ENCODE peak calls at places on chromosome 17, in seven cellular contexts. One of them, this sample, is unnamed.

GRCh38 chr17:78374189-78374588 is 4.3 kb upstream of the PGS1 start:
- DNase-seq in PC-3: peak
- DNase-seq in mesenchymal stem cell: no peak
- DNase-seq in skeletal muscle cell: no peak
- DNase-seq in astrocyte of the spinal cord: no peak
- DNase-seq in neuronal stem cell: no peak
- DNase-seq in kidney epithelial cell: no peak
- DNase-seq in this sample: no peak

GRCh38 chr17:57097832-57098421 is 12.9 kb downstream of the AKAP1 start:
- DNase-seq in PC-3: peak
- DNase-seq in mesenchymal stem cell: peak
- DNase-seq in skeletal muscle cell: peak
- DNase-seq in astrocyte of the spinal cord: peak
- DNase-seq in neuronal stem cell: no peak
- DNase-seq in kidney epithelial cell: no peak
- DNase-seq in this sample: no peak

GRCh38 chr17:68182940-68183551 is 64.8 kb upstream of the AMZ2 start:
- DNase-seq in PC-3: peak
- DNase-seq in mesenchymal stem cell: no peak
- DNase-seq in skeletal muscle cell: no peak
- DNase-seq in astrocyte of the spinal cord: no peak
- DNase-seq in neuronal stem cell: no peak
- DNase-seq in kidney epithelial cell: no peak
- DNase-seq in this sample: no peak

GRCh38 chr17:7894866-7895265 is 6.3 kb downstream of the CHD3 start:
- DNase-seq in PC-3: no peak
- DNase-seq in mesenchymal stem cell: no peak
- DNase-seq in skeletal muscle cell: no peak
- DNase-seq in astrocyte of the spinal cord: no peak
- DNase-seq in neuronal stem cell: no peak
- DNase-seq in kidney epithelial cell: no peak
- DNase-seq in this sample: no peak

GRCh38 chr17:38660097-38661026 is 14.4 kb downstream of the EPOP start:
- DNase-seq in PC-3: peak
- DNase-seq in mesenchymal stem cell: peak
- DNase-seq in skeletal muscle cell: no peak
- DNase-seq in astrocyte of the spinal cord: no peak
- DNase-seq in neuronal stem cell: no peak
- DNase-seq in kidney epithelial cell: no peak
- DNase-seq in this sample: no peak

GRCh38 chr17:52111182-52111581 is 47.3 kb downstream of the CA10 start:
- DNase-seq in PC-3: no peak
- DNase-seq in mesenchymal stem cell: no peak
- DNase-seq in skeletal muscle cell: no peak
- DNase-seq in astrocyte of the spinal cord: no peak
- DNase-seq in neuronal stem cell: no peak
- DNase-seq in kidney epithelial cell: no peak
- DNase-seq in this sample: no peak

GRCh38 chr17:78793968-78794367 is 11.9 kb upstream of the CYTH1 start:
- DNase-seq in PC-3: no peak
- DNase-seq in mesenchymal stem cell: no peak
- DNase-seq in skeletal muscle cell: no peak
- DNase-seq in astrocyte of the spinal cord: no peak
- DNase-seq in neuronal stem cell: no peak
- DNase-seq in kidney epithelial cell: no peak
- DNase-seq in this sample: no peak

GRCh38 chr17:66040402-66040801 is 151.5 kb downstream of the CEP112 start:
- DNase-seq in PC-3: peak
- DNase-seq in mesenchymal stem cell: no peak
- DNase-seq in skeletal muscle cell: no peak
- DNase-seq in astrocyte of the spinal cord: no peak
- DNase-seq in neuronal stem cell: no peak
- DNase-seq in kidney epithelial cell: no peak
- DNase-seq in this sample: no peak

GRCh38 chr17:6420173-6420641 is 14.7 kb downstream of the AIPL1 start:
- DNase-seq in PC-3: peak
- DNase-seq in mesenchymal stem cell: no peak
- DNase-seq in skeletal muscle cell: no peak
- DNase-seq in astrocyte of the spinal cord: peak
- DNase-seq in neuronal stem cell: no peak
- DNase-seq in kidney epithelial cell: no peak
- DNase-seq in this sample: no peak

GRCh38 chr17:79948406-79948917 is 87.2 kb downstream of the TBC1D16 start:
- DNase-seq in PC-3: no peak
- DNase-seq in mesenchymal stem cell: no peak
- DNase-seq in skeletal muscle cell: no peak
- DNase-seq in astrocyte of the spinal cord: no peak
- DNase-seq in neuronal stem cell: no peak
- DNase-seq in kidney epithelial cell: no peak
- DNase-seq in this sample: no peak

GRCh38 chr17:81270279-81270678 is 24.8 kb downstream of the SLC38A10 start:
- DNase-seq in PC-3: no peak
- DNase-seq in mesenchymal stem cell: no peak
- DNase-seq in skeletal muscle cell: no peak
- DNase-seq in astrocyte of the spinal cord: no peak
- DNase-seq in neuronal stem cell: no peak
- DNase-seq in kidney epithelial cell: no peak
- DNase-seq in this sample: no peak

GRCh38 chr17:81713004-81713555 is 996 bp downstream of the SLC25A10 start:
- DNase-seq in PC-3: peak
- DNase-seq in mesenchymal stem cell: no peak
- DNase-seq in skeletal muscle cell: no peak
- DNase-seq in astrocyte of the spinal cord: no peak
- DNase-seq in neuronal stem cell: no peak
- DNase-seq in kidney epithelial cell: no peak
- DNase-seq in this sample: no peak

GRCh38 chr17:77011173-77012011 is 129.4 kb upstream of the SEC14L1 start:
- DNase-seq in PC-3: peak
- DNase-seq in mesenchymal stem cell: peak
- DNase-seq in skeletal muscle cell: no peak
- DNase-seq in astrocyte of the spinal cord: peak
- DNase-seq in neuronal stem cell: no peak
- DNase-seq in kidney epithelial cell: no peak
- DNase-seq in this sample: no peak

GRCh38 chr17:72254808-72255449 is 134.1 kb downstream of the SOX9 start:
- DNase-seq in PC-3: peak
- DNase-seq in mesenchymal stem cell: no peak
- DNase-seq in skeletal muscle cell: no peak
- DNase-seq in astrocyte of the spinal cord: no peak
- DNase-seq in neuronal stem cell: no peak
- DNase-seq in kidney epithelial cell: no peak
- DNase-seq in this sample: no peak

GRCh38 chr17:38750312-38751121 is 2.0 kb upstream of the PSMB3 start:
- DNase-seq in PC-3: peak
- DNase-seq in mesenchymal stem cell: peak
- DNase-seq in skeletal muscle cell: no peak
- DNase-seq in astrocyte of the spinal cord: no peak
- DNase-seq in neuronal stem cell: peak
- DNase-seq in kidney epithelial cell: no peak
- DNase-seq in this sample: no peak

GRCh38 chr17:48054238-48055185 is 6.4 kb downstream of the NFE2L1 start:
- DNase-seq in PC-3: no peak
- DNase-seq in mesenchymal stem cell: peak
- DNase-seq in skeletal muscle cell: peak
- DNase-seq in astrocyte of the spinal cord: peak
- DNase-seq in neuronal stem cell: peak
- DNase-seq in kidney epithelial cell: peak
- DNase-seq in this sample: no peak

GRCh38 chr17:72560303-72561247 is 439.8 kb downstream of the SOX9 start:
- DNase-seq in PC-3: peak
- DNase-seq in mesenchymal stem cell: peak
- DNase-seq in skeletal muscle cell: peak
- DNase-seq in astrocyte of the spinal cord: peak
- DNase-seq in neuronal stem cell: peak
- DNase-seq in kidney epithelial cell: no peak
- DNase-seq in this sample: no peak

GRCh38 chr17:8121531-8122390 is 2.1 kb downstream of the HES7 start:
- DNase-seq in PC-3: peak
- DNase-seq in mesenchymal stem cell: peak
- DNase-seq in skeletal muscle cell: no peak
- DNase-seq in astrocyte of the spinal cord: peak
- DNase-seq in neuronal stem cell: peak
- DNase-seq in kidney epithelial cell: no peak
- DNase-seq in this sample: no peak

GRCh38 chr17:14580494-14580893 is 279.6 kb downstream of the HS3ST3B1 start:
- DNase-seq in PC-3: peak
- DNase-seq in mesenchymal stem cell: no peak
- DNase-seq in skeletal muscle cell: peak
- DNase-seq in astrocyte of the spinal cord: no peak
- DNase-seq in neuronal stem cell: no peak
- DNase-seq in kidney epithelial cell: no peak
- DNase-seq in this sample: no peak

GRCh38 chr17:62652251-62653001 is 25.0 kb downstream of the MRC2 start:
- DNase-seq in PC-3: peak
- DNase-seq in mesenchymal stem cell: peak
- DNase-seq in skeletal muscle cell: no peak
- DNase-seq in astrocyte of the spinal cord: peak
- DNase-seq in neuronal stem cell: peak
- DNase-seq in kidney epithelial cell: no peak
- DNase-seq in this sample: no peak

GRCh38 chr17:80872999-80873951 is 118.4 kb upstream of the CHMP6 start:
- DNase-seq in PC-3: peak
- DNase-seq in mesenchymal stem cell: peak
- DNase-seq in skeletal muscle cell: no peak
- DNase-seq in astrocyte of the spinal cord: no peak
- DNase-seq in neuronal stem cell: peak
- DNase-seq in kidney epithelial cell: no peak
- DNase-seq in this sample: no peak

GRCh38 chr17:55495239-55495638 is 16.0 kb downstream of the SMIM36 start:
- DNase-seq in PC-3: peak
- DNase-seq in mesenchymal stem cell: no peak
- DNase-seq in skeletal muscle cell: no peak
- DNase-seq in astrocyte of the spinal cord: no peak
- DNase-seq in neuronal stem cell: no peak
- DNase-seq in kidney epithelial cell: no peak
- DNase-seq in this sample: no peak

GRCh38 chr17:55420776-55421178 is 858 bp downstream of the MMD start:
- DNase-seq in PC-3: peak
- DNase-seq in mesenchymal stem cell: peak
- DNase-seq in skeletal muscle cell: no peak
- DNase-seq in astrocyte of the spinal cord: no peak
- DNase-seq in neuronal stem cell: peak
- DNase-seq in kidney epithelial cell: no peak
- DNase-seq in this sample: no peak

GRCh38 chr17:5473906-5474305 is 5.1 kb upstream of the DHX33 start:
- DNase-seq in PC-3: no peak
- DNase-seq in mesenchymal stem cell: no peak
- DNase-seq in skeletal muscle cell: no peak
- DNase-seq in astrocyte of the spinal cord: no peak
- DNase-seq in neuronal stem cell: no peak
- DNase-seq in kidney epithelial cell: no peak
- DNase-seq in this sample: no peak

GRCh38 chr17:39753514-39754160 is 15.9 kb downstream of the GRB7 start:
- DNase-seq in PC-3: peak
- DNase-seq in mesenchymal stem cell: no peak
- DNase-seq in skeletal muscle cell: no peak
- DNase-seq in astrocyte of the spinal cord: no peak
- DNase-seq in neuronal stem cell: no peak
- DNase-seq in kidney epithelial cell: no peak
- DNase-seq in this sample: no peak

GRCh38 chr17:60147553-60148241 is 2.1 kb upstream of the CA4 start:
- DNase-seq in PC-3: no peak
- DNase-seq in mesenchymal stem cell: no peak
- DNase-seq in skeletal muscle cell: no peak
- DNase-seq in astrocyte of the spinal cord: no peak
- DNase-seq in neuronal stem cell: no peak
- DNase-seq in kidney epithelial cell: no peak
- DNase-seq in this sample: no peak

GRCh38 chr17:32259596-32259995 is 6.0 kb upstream of the RHBDL3 start:
- DNase-seq in PC-3: no peak
- DNase-seq in mesenchymal stem cell: peak
- DNase-seq in skeletal muscle cell: peak
- DNase-seq in astrocyte of the spinal cord: peak
- DNase-seq in neuronal stem cell: no peak
- DNase-seq in kidney epithelial cell: no peak
- DNase-seq in this sample: peak
- H3K4me3 ChIP-seq in PC-3: no peak
- H3K4me3 ChIP-seq in mesenchymal stem cell: no peak
- H3K4me3 ChIP-seq in skeletal muscle cell: no peak
- H3K4me3 ChIP-seq in astrocyte of the spinal cord: no peak
- H3K4me3 ChIP-seq in neuronal stem cell: no peak
- H3K4me3 ChIP-seq in kidney epithelial cell: no peak
- H3K4me3 ChIP-seq in this sample: no peak

GRCh38 chr17:2814499-2815341 is 18.5 kb downstream of the RAP1GAP2 start:
- DNase-seq in PC-3: peak
- DNase-seq in mesenchymal stem cell: no peak
- DNase-seq in skeletal muscle cell: no peak
- DNase-seq in astrocyte of the spinal cord: no peak
- DNase-seq in neuronal stem cell: no peak
- DNase-seq in kidney epithelial cell: no peak
- DNase-seq in this sample: no peak
- H3K4me3 ChIP-seq in PC-3: peak
- H3K4me3 ChIP-seq in mesenchymal stem cell: no peak
- H3K4me3 ChIP-seq in skeletal muscle cell: no peak
- H3K4me3 ChIP-seq in astrocyte of the spinal cord: no peak
- H3K4me3 ChIP-seq in neuronal stem cell: no peak
- H3K4me3 ChIP-seq in kidney epithelial cell: no peak
- H3K4me3 ChIP-seq in this sample: no peak

DNA sequence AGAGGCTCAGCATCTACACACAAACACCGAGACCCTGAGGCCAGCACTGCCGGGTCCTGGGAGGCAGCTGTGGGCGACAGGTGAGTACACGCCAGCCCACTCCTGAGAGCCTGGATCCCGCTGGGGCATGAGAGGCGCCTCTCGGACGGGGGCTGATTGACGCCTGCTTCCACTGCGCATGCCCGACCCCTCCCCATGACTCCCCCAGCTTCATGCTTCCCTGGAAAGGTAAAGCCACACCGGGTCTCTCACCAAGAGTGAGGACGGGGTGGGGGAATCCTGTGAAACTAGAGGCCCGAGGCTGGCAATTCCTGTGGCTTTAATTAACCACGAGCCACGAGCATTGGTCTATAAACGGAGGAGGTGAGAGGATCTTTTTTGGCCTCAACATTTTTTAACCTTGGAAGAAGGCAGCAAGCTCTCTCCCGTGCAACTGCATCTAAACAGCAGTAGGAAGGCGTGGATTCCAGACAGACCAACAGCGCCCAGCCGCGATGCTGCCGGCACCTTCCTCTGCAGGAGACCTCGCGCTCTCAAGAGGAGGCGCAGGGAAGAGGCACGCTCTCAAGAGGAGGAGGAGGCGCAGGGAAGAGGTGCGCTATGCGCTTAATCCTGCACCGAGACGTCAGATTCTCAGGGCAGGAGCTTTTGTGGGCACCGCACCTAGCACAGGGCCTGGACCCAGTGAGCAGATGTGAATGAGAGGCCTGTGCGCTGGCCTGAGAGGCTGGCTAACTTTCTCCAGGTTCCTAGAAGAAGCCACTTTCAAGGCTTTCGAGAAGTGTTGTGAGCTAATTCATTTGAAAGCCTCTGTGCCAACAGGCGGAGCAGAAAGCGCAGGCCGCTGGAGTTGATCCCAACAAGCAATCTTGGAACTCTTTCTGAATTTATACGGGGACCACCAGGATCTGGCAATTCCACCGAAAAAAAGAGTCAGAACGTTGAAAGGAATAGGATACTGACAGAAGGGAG is 71.6 kb upstream of the METRNL start:
- DNase-seq in PC-3: no peak
- DNase-seq in mesenchymal stem cell: no peak
- DNase-seq in skeletal muscle cell: no peak
- DNase-seq in astrocyte of the spinal cord: no peak
- DNase-seq in neuronal stem cell: no peak
- DNase-seq in kidney epithelial cell: no peak
- DNase-seq in this sample: no peak
- H3K4me3 ChIP-seq in PC-3: no peak
- H3K4me3 ChIP-seq in mesenchymal stem cell: no peak
- H3K4me3 ChIP-seq in skeletal muscle cell: no peak
- H3K4me3 ChIP-seq in astrocyte of the spinal cord: no peak
- H3K4me3 ChIP-seq in neuronal stem cell: no peak
- H3K4me3 ChIP-seq in kidney epithelial cell: no peak
- H3K4me3 ChIP-seq in this sample: no peak

GRCh38 chr17:30922235-30922993 is 669 bp downstream of the ADAP2 start:
- DNase-seq in PC-3: no peak
- DNase-seq in mesenchymal stem cell: peak
- DNase-seq in skeletal muscle cell: no peak
- DNase-seq in astrocyte of the spinal cord: no peak
- DNase-seq in neuronal stem cell: no peak
- DNase-seq in kidney epithelial cell: no peak
- DNase-seq in this sample: no peak
- H3K4me3 ChIP-seq in PC-3: peak
- H3K4me3 ChIP-seq in mesenchymal stem cell: peak
- H3K4me3 ChIP-seq in skeletal muscle cell: peak
- H3K4me3 ChIP-seq in astrocyte of the spinal cord: peak
- H3K4me3 ChIP-seq in neuronal stem cell: peak
- H3K4me3 ChIP-seq in kidney epithelial cell: peak
- H3K4me3 ChIP-seq in this sample: peak

This sample was measured in AG04450.